ENCODE peak calls at places on chromosome 6, in four cellular contexts. One of them, this sample, is unnamed.

GRCh38 chr6:4342407-4343137 is 207.2 kb upstream of the ECI2 start:
- DNase-seq in stimulated activated CD8-positive, alpha-beta memory T cell treated with anti-CD3 and anti-CD28 coated beads, Interleukin-7, amount 100 ng/mL, for 48 hours: no peak
- DNase-seq in CD8-positive, alpha-beta memory T cell: no peak
- DNase-seq in foreskin fibroblast: peak; percentile 60
- DNase-seq in this sample: no peak

GRCh38 chr6:41813956-41814355 is 26.5 kb downstream of the TOMM6 start:
- DNase-seq in stimulated activated CD8-positive, alpha-beta memory T cell treated with anti-CD3 and anti-CD28 coated beads, Interleukin-7, amount 100 ng/mL, for 48 hours: no peak
- DNase-seq in CD8-positive, alpha-beta memory T cell: no peak
- DNase-seq in foreskin fibroblast: no peak
- DNase-seq in this sample: no peak

GRCh38 chr6:124298682-124299081 is 495.0 kb downstream of the NKAIN2 start:
- DNase-seq in stimulated activated CD8-positive, alpha-beta memory T cell treated with anti-CD3 and anti-CD28 coated beads, Interleukin-7, amount 100 ng/mL, for 48 hours: no peak
- DNase-seq in CD8-positive, alpha-beta memory T cell: no peak
- DNase-seq in foreskin fibroblast: no peak
- DNase-seq in this sample: no peak

GRCh38 chr6:147204843-147205311 is 660 bp downstream of the STXBP5 start:
- DNase-seq in stimulated activated CD8-positive, alpha-beta memory T cell treated with anti-CD3 and anti-CD28 coated beads, Interleukin-7, amount 100 ng/mL, for 48 hours: no peak
- DNase-seq in CD8-positive, alpha-beta memory T cell: no peak
- DNase-seq in foreskin fibroblast: peak; percentile 39
- DNase-seq in this sample: no peak

GRCh38 chr6:152273638-152274037 is 363.5 kb downstream of the SYNE1 start:
- DNase-seq in stimulated activated CD8-positive, alpha-beta memory T cell treated with anti-CD3 and anti-CD28 coated beads, Interleukin-7, amount 100 ng/mL, for 48 hours: no peak
- DNase-seq in CD8-positive, alpha-beta memory T cell: no peak
- DNase-seq in foreskin fibroblast: peak; percentile 30
- DNase-seq in this sample: peak; percentile 42

GRCh38 chr6:4603291-4603690 is 172.9 kb upstream of the CDYL start:
- DNase-seq in stimulated activated CD8-positive, alpha-beta memory T cell treated with anti-CD3 and anti-CD28 coated beads, Interleukin-7, amount 100 ng/mL, for 48 hours: no peak
- DNase-seq in CD8-positive, alpha-beta memory T cell: no peak
- DNase-seq in foreskin fibroblast: no peak
- DNase-seq in this sample: peak; percentile 80

GRCh38 chr6:36820700-36821580 is 18.3 kb downstream of the CPNE5 start:
- DNase-seq in stimulated activated CD8-positive, alpha-beta memory T cell treated with anti-CD3 and anti-CD28 coated beads, Interleukin-7, amount 100 ng/mL, for 48 hours: no peak
- DNase-seq in CD8-positive, alpha-beta memory T cell: no peak
- DNase-seq in foreskin fibroblast: peak; percentile 66
- DNase-seq in this sample: peak; percentile 17

GRCh38 chr6:14706378-14706929 is 539.4 kb upstream of the JARID2 start:
- DNase-seq in stimulated activated CD8-positive, alpha-beta memory T cell treated with anti-CD3 and anti-CD28 coated beads, Interleukin-7, amount 100 ng/mL, for 48 hours: peak; percentile 91
- DNase-seq in CD8-positive, alpha-beta memory T cell: no peak
- DNase-seq in foreskin fibroblast: peak; percentile 99
- DNase-seq in this sample: peak; percentile 57

GRCh38 chr6:170032197-170032596 is 258.7 kb downstream of the DLL1 start:
- DNase-seq in stimulated activated CD8-positive, alpha-beta memory T cell treated with anti-CD3 and anti-CD28 coated beads, Interleukin-7, amount 100 ng/mL, for 48 hours: no peak
- DNase-seq in CD8-positive, alpha-beta memory T cell: no peak
- DNase-seq in foreskin fibroblast: no peak
- DNase-seq in this sample: no peak

GRCh38 chr6:38650207-38650752 is 10.6 kb upstream of the BTBD9 start:
- DNase-seq in stimulated activated CD8-positive, alpha-beta memory T cell treated with anti-CD3 and anti-CD28 coated beads, Interleukin-7, amount 100 ng/mL, for 48 hours: no peak
- DNase-seq in CD8-positive, alpha-beta memory T cell: no peak
- DNase-seq in foreskin fibroblast: no peak
- DNase-seq in this sample: no peak

GRCh38 chr6:134398453-134398852 is 80.5 kb upstream of the SGK1 start:
- DNase-seq in stimulated activated CD8-positive, alpha-beta memory T cell treated with anti-CD3 and anti-CD28 coated beads, Interleukin-7, amount 100 ng/mL, for 48 hours: no peak
- DNase-seq in CD8-positive, alpha-beta memory T cell: no peak
- DNase-seq in foreskin fibroblast: no peak
- DNase-seq in this sample: no peak

GRCh38 chr6:161631676-161632194 is 357.9 kb upstream of the AGPAT4 start:
- DNase-seq in stimulated activated CD8-positive, alpha-beta memory T cell treated with anti-CD3 and anti-CD28 coated beads, Interleukin-7, amount 100 ng/mL, for 48 hours: no peak
- DNase-seq in CD8-positive, alpha-beta memory T cell: no peak
- DNase-seq in foreskin fibroblast: peak; percentile 90
- DNase-seq in this sample: no peak

GRCh38 chr6:142925575-142926110 is 19.3 kb downstream of the HIVEP2 start:
- DNase-seq in stimulated activated CD8-positive, alpha-beta memory T cell treated with anti-CD3 and anti-CD28 coated beads, Interleukin-7, amount 100 ng/mL, for 48 hours: no peak
- DNase-seq in CD8-positive, alpha-beta memory T cell: no peak
- DNase-seq in foreskin fibroblast: peak; percentile 35
- DNase-seq in this sample: no peak

GRCh38 chr6:8177721-8178120 is 75.4 kb upstream of the EEF1E1 start:
- DNase-seq in stimulated activated CD8-positive, alpha-beta memory T cell treated with anti-CD3 and anti-CD28 coated beads, Interleukin-7, amount 100 ng/mL, for 48 hours: no peak
- DNase-seq in CD8-positive, alpha-beta memory T cell: no peak
- DNase-seq in foreskin fibroblast: peak; percentile 69
- DNase-seq in this sample: no peak

GRCh38 chr6:16684896-16685554 is 76.2 kb downstream of the ATXN1 start:
- DNase-seq in stimulated activated CD8-positive, alpha-beta memory T cell treated with anti-CD3 and anti-CD28 coated beads, Interleukin-7, amount 100 ng/mL, for 48 hours: peak; percentile 89
- DNase-seq in CD8-positive, alpha-beta memory T cell: peak; percentile 61
- DNase-seq in foreskin fibroblast: peak; percentile 61
- DNase-seq in this sample: no peak

GRCh38 chr6:158560787-158561246 is 926 bp downstream of the TMEM181 start:
- DNase-seq in stimulated activated CD8-positive, alpha-beta memory T cell treated with anti-CD3 and anti-CD28 coated beads, Interleukin-7, amount 100 ng/mL, for 48 hours: no peak
- DNase-seq in CD8-positive, alpha-beta memory T cell: no peak
- DNase-seq in foreskin fibroblast: peak; percentile 59
- DNase-seq in this sample: no peak

GRCh38 chr6:37481793-37482192 is 17.9 kb downstream of the CCDC167 start:
- DNase-seq in stimulated activated CD8-positive, alpha-beta memory T cell treated with anti-CD3 and anti-CD28 coated beads, Interleukin-7, amount 100 ng/mL, for 48 hours: no peak
- DNase-seq in CD8-positive, alpha-beta memory T cell: no peak
- DNase-seq in foreskin fibroblast: no peak
- DNase-seq in this sample: no peak

GRCh38 chr6:157741889-157742615 is 81.0 kb upstream of the SNX9 start:
- DNase-seq in stimulated activated CD8-positive, alpha-beta memory T cell treated with anti-CD3 and anti-CD28 coated beads, Interleukin-7, amount 100 ng/mL, for 48 hours: no peak
- DNase-seq in CD8-positive, alpha-beta memory T cell: no peak
- DNase-seq in foreskin fibroblast: no peak
- DNase-seq in this sample: no peak

GRCh38 chr6:33344771-33345697 is 27.5 kb upstream of the ZBTB22 start:
- DNase-seq in stimulated activated CD8-positive, alpha-beta memory T cell treated with anti-CD3 and anti-CD28 coated beads, Interleukin-7, amount 100 ng/mL, for 48 hours: peak; percentile 49
- DNase-seq in CD8-positive, alpha-beta memory T cell: peak; percentile 85
- DNase-seq in foreskin fibroblast: peak; percentile 78
- DNase-seq in this sample: no peak

GRCh38 chr6:1208876-1209275 is 103.0 kb upstream of the FOXQ1 start:
- DNase-seq in stimulated activated CD8-positive, alpha-beta memory T cell treated with anti-CD3 and anti-CD28 coated beads, Interleukin-7, amount 100 ng/mL, for 48 hours: no peak
- DNase-seq in CD8-positive, alpha-beta memory T cell: no peak
- DNase-seq in foreskin fibroblast: peak; percentile 31
- DNase-seq in this sample: no peak

GRCh38 chr6:97465877-97466710 is 183.1 kb upstream of the MMS22L start:
- DNase-seq in stimulated activated CD8-positive, alpha-beta memory T cell treated with anti-CD3 and anti-CD28 coated beads, Interleukin-7, amount 100 ng/mL, for 48 hours: no peak
- DNase-seq in CD8-positive, alpha-beta memory T cell: no peak
- DNase-seq in foreskin fibroblast: no peak
- DNase-seq in this sample: no peak

GRCh38 chr6:44062105-44062770 is 65.0 kb downstream of the MRPL14 start:
- DNase-seq in stimulated activated CD8-positive, alpha-beta memory T cell treated with anti-CD3 and anti-CD28 coated beads, Interleukin-7, amount 100 ng/mL, for 48 hours: no peak
- DNase-seq in CD8-positive, alpha-beta memory T cell: no peak
- DNase-seq in foreskin fibroblast: no peak
- DNase-seq in this sample: no peak

GRCh38 chr6:53578371-53578770 is 33.5 kb upstream of the GCLC start:
- DNase-seq in stimulated activated CD8-positive, alpha-beta memory T cell treated with anti-CD3 and anti-CD28 coated beads, Interleukin-7, amount 100 ng/mL, for 48 hours: no peak
- DNase-seq in CD8-positive, alpha-beta memory T cell: no peak
- DNase-seq in foreskin fibroblast: no peak
- DNase-seq in this sample: no peak

GRCh38 chr6:170143401-170144150 is 147.3 kb downstream of the DLL1 start:
- DNase-seq in stimulated activated CD8-positive, alpha-beta memory T cell treated with anti-CD3 and anti-CD28 coated beads, Interleukin-7, amount 100 ng/mL, for 48 hours: no peak
- DNase-seq in CD8-positive, alpha-beta memory T cell: no peak
- DNase-seq in foreskin fibroblast: no peak
- DNase-seq in this sample: no peak

This sample was measured in keratinocyte.